ENCODE peak calls at places on chromosomes 5 and 9, in seven cellular contexts. C is heart left ventricle; N is right cardiac atrium; B is CD4-positive, alpha-beta memory T cell; E is endodermal cell; X is prostate gland; J is GM12878. H is an unnamed sample. For H3K4me1, the result is how much of the 10 kb centered on the place peaks cover.

GRCh38 chr5:159571501-159572244 is 241.4 kb upstream of the IL12B start:
- DNase-seq in C (no peak), N (no peak), B (no peak), E (peak), X (no peak), J (no peak), H (no peak)

GRCh38 chr5:54018438-54018837 is 291.9 kb downstream of the ARL15 start:
- DNase-seq in C (no peak), N (no peak), B (no peak), E (peak), X (no peak), J (no peak), H (peak)

GRCh38 chr9:80957806-80958205 is 731.5 kb downstream of the TLE1 start:
- DNase-seq in C (no peak), N (no peak), B (no peak), E (no peak), X (no peak), J (no peak), H (no peak)

GRCh38 chr9:97368964-97369363 is 42.9 kb upstream of the TDRD7 start:
- DNase-seq in C (no peak), N (no peak), B (no peak), E (no peak), X (no peak), J (no peak), H (no peak)

GRCh38 chr5:126002222-126002897 is 420.8 kb upstream of the GRAMD2B start:
- DNase-seq in C (peak), N (peak), B (no peak), E (no peak), X (peak), J (no peak), H (no peak)

GRCh38 chr9:132288371-132288770 is 66.4 kb downstream of the SETX start:
- DNase-seq in C (no peak), N (no peak), B (no peak), E (no peak), X (no peak), J (no peak), H (no peak)

GRCh38 chr9:113707953-113708695 is 168.0 kb upstream of the ZNF618 start:
- DNase-seq in C (no peak), N (no peak), B (no peak), E (peak), X (no peak), J (no peak), H (no peak)

GRCh38 chr9:107681988-107682387 is 192.4 kb upstream of the KLF4 start:
- DNase-seq in C (no peak), N (no peak), B (no peak), E (peak), X (no peak), J (no peak), H (no peak)

GRCh38 chr5:69493235-69493925 is 790 bp downstream of the OCLN start:
- DNase-seq in C (peak), N (peak), B (no peak), E (peak), X (peak), J (no peak), H (no peak)

GRCh38 chr9:92804727-92805126 is 40.1 kb upstream of the BICD2 start:
- DNase-seq in C (no peak), N (no peak), B (no peak), E (no peak), X (no peak), J (no peak), H (no peak)

GRCh38 chr5:111973946-111974345 is 217.0 kb upstream of the NREP start:
- DNase-seq in C (no peak), N (no peak), B (no peak), E (no peak), X (no peak), J (no peak), H (no peak)

GRCh38 chr5:93926831-93927600 is 185.6 kb upstream of the POU5F2 start:
- DNase-seq in C (no peak), N (no peak), B (no peak), E (no peak), X (no peak), J (no peak), H (no peak)

GRCh38 chr9:105204416-105204815 is 40.0 kb upstream of the SLC44A1 start:
- DNase-seq in C (no peak), N (no peak), B (no peak), E (no peak), X (no peak), J (no peak), H (no peak)

GRCh38 chr5:173035904-173036707 is 20.0 kb upstream of the CREBRF start:
- DNase-seq in C (no peak), N (no peak), B (peak), E (no peak), X (no peak), J (peak), H (no peak)

GRCh38 chr5:76709762-76710161 is 6.2 kb upstream of the F2R start:
- DNase-seq in C (no peak), N (no peak), B (no peak), E (no peak), X (no peak), J (no peak), H (no peak)

GRCh38 chr9:84828101-84828500 is 158.6 kb downstream of the NTRK2 start:
- DNase-seq in C (no peak), N (no peak), B (no peak), E (no peak), X (no peak), J (no peak), H (no peak)

GRCh38 chr5:104785097-104785496 is 1222.5 kb upstream of the NUDT12 start:
- DNase-seq in C (no peak), N (no peak), B (no peak), E (no peak), X (no peak), J (no peak), H (no peak)

GRCh38 chr5:144144956-144145751 is 25.3 kb downstream of the YIPF5 start:
- DNase-seq in C (no peak), N (no peak), B (no peak), E (no peak), X (no peak), J (no peak), H (no peak)

GRCh38 chr5:123673107-123673506 is 161.1 kb downstream of the CSNK1G3 start:
- DNase-seq in C (no peak), N (no peak), B (no peak), E (peak), X (peak), J (no peak), H (peak)

GRCh38 chr5:155451106-155451505 is 437.6 kb downstream of the KIF4B start:
- DNase-seq in C (no peak), N (no peak), B (no peak), E (no peak), X (no peak), J (no peak), H (no peak)

GRCh38 chr9:110064721-110065252 is 143.2 kb downstream of the C9orf152 start:
- DNase-seq in C (peak), N (peak), B (no peak), E (no peak), X (no peak), J (no peak), H (no peak)

GRCh38 chr5:88486466-88486865 is 217.8 kb upstream of the TMEM161B start:
- DNase-seq in C (no peak), N (no peak), B (no peak), E (no peak), X (no peak), J (no peak), H (no peak)

GRCh38 chr5:32852535-32852934 is 141.4 kb downstream of the NPR3 start:
- DNase-seq in C (peak), N (no peak), B (no peak), E (peak), X (no peak), J (no peak), H (peak)

GRCh38 chr5:92525131-92525530 is 1055.9 kb downstream of the NR2F1-AS1 start:
- DNase-seq in C (no peak), N (no peak), B (no peak), E (no peak), X (no peak), J (no peak), H (no peak)
- H3K4me1 ChIP-seq in C (under half), N (under half), B (under half), E (under half), X (under half), J (under half), H (under half)

GRCh38 chr9:134648701-134649525 is 7.3 kb downstream of the COL5A1 start:
- DNase-seq in C (no peak), N (peak), B (peak), E (no peak), X (no peak), J (no peak), H (no peak)
- H3K4me1 ChIP-seq in C (under half), N (under half), B (under half), E (under half), X (under half), J (under half), H (under half)

GRCh38 chr5:127519527-127519926 is 2.1 kb downstream of the PRRC1 start:
- DNase-seq in C (no peak), N (no peak), B (no peak), E (no peak), X (no peak), J (no peak), H (no peak)

GRCh38 chr5:127517110-127517479 is 345 bp upstream of the PRRC1 start:
- DNase-seq in C (no peak), N (no peak), B (no peak), E (no peak), X (no peak), J (peak), H (peak)

GRCh38 chr5:127517480-127518318 is at the start of gene PRRC1:
- DNase-seq in C (peak), N (peak), B (peak), E (peak), X (peak), J (peak), H (no peak)

GRCh38 chr5:127515693-127516440 is 1.6 kb upstream of the PRRC1 start:
- DNase-seq in C (no peak), N (no peak), B (no peak), E (no peak), X (no peak), J (no peak), H (no peak)

DNA sequence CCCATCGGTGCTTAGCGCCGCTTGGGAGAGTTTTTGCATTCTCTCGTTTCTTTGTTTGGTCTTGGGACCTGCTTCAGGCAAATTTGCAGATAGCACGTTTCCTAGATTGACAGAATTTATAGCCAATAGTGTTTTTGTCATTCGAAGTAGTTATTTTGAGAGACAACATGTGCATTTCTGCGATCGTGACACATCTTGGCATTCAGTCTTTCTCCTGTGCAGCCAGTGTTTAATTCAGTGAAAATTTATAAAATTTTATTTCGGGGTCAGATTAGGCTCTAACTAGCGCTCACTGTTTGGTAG is 830 bp downstream of the PRRC1 start:
- DNase-seq in C (no peak), N (no peak), B (no peak), E (no peak), X (no peak), J (peak), H (no peak)
- H3K4me1 ChIP-seq in C (under half), N (under half), B (under half), E (under half), X (under half), J (under half), H (under half)

GRCh38 chr5:162496080-162496808 is 428.7 kb downstream of the GABRG2 start:
- DNase-seq in C (no peak), N (no peak), B (no peak), E (no peak), X (no peak), J (no peak), H (no peak)
- H3K4me1 ChIP-seq in C (under half), N (under half), B (under half), E (under half), X (under half), J (under half), H (under half)

GRCh38 chr5:119321569-119322311 is 34.1 kb upstream of the TNFAIP8 start:
- DNase-seq in C (no peak), N (no peak), B (no peak), E (no peak), X (no peak), J (no peak), H (no peak)

GRCh38 chr5:119322312-119322947 is 33.4 kb upstream of the TNFAIP8 start:
- DNase-seq in C (no peak), N (no peak), B (no peak), E (no peak), X (no peak), J (no peak), H (no peak)

GRCh38 chr5:119318256-119318914 is 37.4 kb upstream of the TNFAIP8 start:
- DNase-seq in C (no peak), N (no peak), B (peak), E (peak), X (no peak), J (no peak), H (no peak)

GRCh38 chr5:119319890-119320289 is 35.9 kb upstream of the TNFAIP8 start:
- DNase-seq in C (no peak), N (no peak), B (no peak), E (no peak), X (no peak), J (no peak), H (no peak)

GRCh38 chr5:119319401-119319800 is 36.4 kb upstream of the TNFAIP8 start:
- DNase-seq in C (no peak), N (no peak), B (no peak), E (no peak), X (no peak), J (no peak), H (no peak)
- H3K4me1 ChIP-seq in C (half or more), N (under half), B (half or more), E (under half), X (under half), J (half or more), H (under half)

DNA sequence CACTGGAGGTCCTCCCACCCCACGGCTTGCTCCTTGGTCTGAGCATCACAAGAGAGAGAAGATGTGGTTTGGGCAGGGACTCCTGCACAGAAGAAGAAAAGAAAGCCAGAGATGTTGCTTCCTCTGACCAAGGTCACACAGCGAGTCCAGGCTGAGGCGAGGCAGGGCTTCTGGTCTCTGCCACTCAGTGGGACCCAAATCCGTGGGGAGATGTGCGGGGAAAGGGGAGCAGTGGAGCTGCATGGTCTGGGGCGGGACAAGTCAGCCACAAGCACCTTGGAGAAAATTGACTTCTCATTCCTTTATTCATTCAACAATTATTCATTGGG is 150.9 kb downstream of the C9orf50 start:
- DNase-seq in C (no peak), N (no peak), B (no peak), E (no peak), X (no peak), J (no peak), H (no peak)
- H3K4me1 ChIP-seq in C (under half), N (under half), B (under half), E (under half), X (under half), J (under half), H (under half)

GRCh38 chr5:149151717-149152116 is 10.4 kb downstream of the ABLIM3 start:
- DNase-seq in C (no peak), N (no peak), B (no peak), E (peak), X (no peak), J (no peak), H (no peak)

GRCh38 chr5:149149942-149150341 is 8.6 kb downstream of the ABLIM3 start:
- DNase-seq in C (no peak), N (no peak), B (no peak), E (peak), X (no peak), J (no peak), H (no peak)

GRCh38 chr5:149147673-149148072 is 6.4 kb downstream of the ABLIM3 start:
- DNase-seq in C (no peak), N (no peak), B (no peak), E (no peak), X (no peak), J (no peak), H (no peak)

GRCh38 chr5:149152317-149152746 is 11.0 kb downstream of the ABLIM3 start:
- DNase-seq in C (no peak), N (no peak), B (no peak), E (no peak), X (no peak), J (no peak), H (no peak)

DNA sequence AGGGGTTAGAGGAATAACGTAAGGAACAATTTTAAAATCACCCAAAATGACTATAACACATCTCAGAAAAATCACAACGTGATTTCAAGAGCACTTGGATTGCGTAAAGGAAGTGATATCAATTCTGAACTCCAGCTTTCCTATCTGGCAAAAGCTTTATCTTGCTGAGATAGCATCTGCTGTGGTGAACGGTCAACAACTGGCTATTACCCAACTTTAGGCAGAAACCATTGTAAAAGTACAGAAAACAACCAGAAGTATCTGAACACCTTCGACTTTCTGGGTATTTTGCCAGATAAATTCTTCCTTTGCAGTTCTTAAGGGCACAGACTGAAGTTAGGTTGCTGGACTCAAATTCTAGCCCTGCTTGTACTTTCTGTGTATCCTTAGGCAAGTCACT is 9.2 kb downstream of the ABLIM3 start:
- DNase-seq in C (no peak), N (no peak), B (no peak), E (no peak), X (no peak), J (no peak), H (no peak)
- H3K4me1 ChIP-seq in C (half or more), N (under half), B (under half), E (under half), X (under half), J (under half), H (under half)

H was measured in iPS DF 6.9.